ENCODE peak calls at places on chromosomes 3 and 15, in four cellular contexts. V, Q, E and K are unnamed samples.

GRCh38 chr15:58212909-58213526 is 74.8 kb downstream of the AQP9 start:
- DNase-seq in V (peak), Q (peak), E (no peak), K (no peak)

GRCh38 chr3:60086811-60087210 is 1037.0 kb upstream of the CFAP20DC start:
- DNase-seq in Q (peak), V (no peak), E (no peak), K (no peak)

GRCh38 chr3:50926868-50927267 is 252.1 kb downstream of the DOCK3 start:
- DNase-seq in Q (no peak), V (no peak), E (no peak), K (no peak)

GRCh38 chr3:16171009-16171408 is 3.5 kb upstream of the GALNT15 start:
- DNase-seq in E (peak), V (no peak), Q (no peak), K (no peak)

GRCh38 chr15:71691700-71692417 is 118.5 kb upstream of the NR2E3 start:
- DNase-seq in E (no peak), V (no peak), Q (peak), K (no peak)

GRCh38 chr3:126126811-126127431 is 43.0 kb upstream of the SLC41A3 start:
- DNase-seq in Q (no peak), V (no peak), E (peak), K (peak)

GRCh38 chr15:90807074-90807646 is 61.2 kb upstream of the FURIN start:
- DNase-seq in E (no peak), V (no peak), Q (no peak), K (no peak)

GRCh38 chr3:71523628-71524027 is 59.9 kb downstream of the FOXP1 start:
- DNase-seq in Q (no peak), V (no peak), E (no peak), K (no peak)

GRCh38 chr3:32817561-32818430 is at the start of gene TRIM71:
- DNase-seq in V (peak), Q (peak), E (no peak), K (no peak)

GRCh38 chr3:104102386-104102785 is 1264.3 kb upstream of the ALCAM start:
- DNase-seq in E (no peak), V (peak), Q (peak), K (no peak)
- TF ChIP-seq CTCF in E (no peak), V (peak), Q (peak), K (peak)

GRCh38 chr3:128503164-128503651 is 10.2 kb upstream of the GATA2 start:
- DNase-seq in V (peak), E (peak), Q (no peak), K (peak)
- TF ChIP-seq CTCF in V (no peak), E (no peak), Q (no peak), K (peak)

GRCh38 chr3:64444619-64445317 is 219.5 kb upstream of the PRICKLE2 start:
- DNase-seq in E (no peak), V (no peak), Q (no peak), K (no peak)
- TF ChIP-seq CTCF in E (no peak), V (peak), Q (no peak), K (peak)

GRCh38 chr3:138093721-138094120 is 21.7 kb downstream of the DZIP1L start:
- DNase-seq in Q (no peak), E (no peak), V (no peak), K (no peak)

GRCh38 chr3:138099417-138099816 is 16.0 kb downstream of the DZIP1L start:
- DNase-seq in Q (no peak), E (no peak), V (no peak), K (no peak)

GRCh38 chr3:138092023-138092422 is 23.4 kb downstream of the DZIP1L start:
- DNase-seq in V (no peak), Q (peak), E (no peak), K (no peak)

DNA sequence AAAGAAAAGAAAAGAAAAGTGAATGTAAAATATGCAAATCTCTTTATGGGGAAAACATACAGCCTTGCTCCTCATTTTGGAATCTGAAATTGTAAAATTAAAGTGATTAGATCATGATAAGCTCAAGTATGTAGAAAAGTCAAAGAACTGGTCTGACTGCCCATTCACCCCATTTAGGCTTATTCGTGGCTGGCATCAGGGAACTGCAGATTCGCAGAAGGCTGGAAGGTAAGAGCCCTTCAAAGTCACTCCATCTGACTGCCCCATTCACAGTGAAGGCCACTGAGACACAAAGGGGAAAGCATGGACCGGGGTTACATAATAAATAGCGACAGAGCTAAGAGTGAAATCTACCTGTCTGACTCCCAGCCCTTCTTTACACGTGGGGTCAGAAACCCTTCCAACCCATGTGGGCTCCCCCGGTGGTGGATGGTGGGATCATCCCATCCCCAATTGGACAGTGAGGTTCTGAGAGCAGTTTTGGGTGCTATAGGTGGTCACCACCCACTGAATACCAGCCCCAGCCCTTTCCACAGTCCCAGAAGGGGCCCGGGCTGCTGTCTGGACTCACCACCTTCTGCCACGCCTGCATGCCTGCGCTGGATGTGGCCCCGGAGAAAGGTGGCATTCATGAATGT is 18.1 kb downstream of the DZIP1L start:
- DNase-seq in Q (no peak), V (no peak), E (no peak), K (no peak)
- TF ChIP-seq CTCF in Q (peak), V (peak), E (no peak), K (peak)

GRCh38 chr3:47159820-47160219 is 4.1 kb downstream of the SETD2 start:
- DNase-seq in Q (no peak), V (no peak), E (no peak), K (no peak)

GRCh38 chr3:47163023-47163989 is 607 bp downstream of the SETD2 start:
- DNase-seq in E (peak), Q (peak), V (peak), K (peak)

GRCh38 chr3:47161983-47162694 is 1.8 kb downstream of the SETD2 start:
- DNase-seq in Q (peak), V (no peak), E (no peak), K (no peak)

GRCh38 chr3:47162695-47163022 is 1.3 kb downstream of the SETD2 start:
- DNase-seq in Q (peak), E (no peak), V (no peak), K (no peak)

GRCh38 chr3:47163990-47164848 is at the start of gene SETD2:
- DNase-seq in V (peak), E (peak), Q (peak), K (peak)
- TF ChIP-seq CTCF in V (peak), E (no peak), Q (no peak), K (peak)

GRCh38 chr3:37247398-37248114 is 73.2 kb upstream of the LRRFIP2 start:
- DNase-seq in V (no peak), E (no peak), Q (no peak), K (no peak)
- TF ChIP-seq CTCF in V (no peak), E (no peak), Q (no peak), K (no peak)

GRCh38 chr15:25710184-25710583 is 152.9 kb downstream of the ATP10A start:
- DNase-seq in Q (no peak), E (no peak), V (peak), K (no peak)
- TF ChIP-seq CTCF in Q (no peak), E (peak), V (peak), K (peak)